ENCODE peak calls at places on chromosomes 2 and 18, in eight cellular contexts. L is pancreas, I is right cardiac atrium, U is GM12878, S is right lobe of liver, E is heart right ventricle, M is HepG2, P is HCT116. R is an unnamed sample. For H3K9me3, H3K27me3 and H3K4me1, the result is how much of the 10 kb centered on the place peaks cover.

GRCh38 chr2:3457524-3458395 is 61.6 kb downstream of the ADI1 start:
- ATAC-seq in L (no peak), I (no peak), U (no peak), S (no peak), E (no peak), M (no peak), P (no peak), R (no peak)

GRCh38 chr2:143280097-143280757 is 151.0 kb downstream of the ARHGAP15 start:
- ATAC-seq in L (no peak), I (no peak), U (no peak), S (no peak), E (no peak), M (no peak), P (no peak), R (no peak)

GRCh38 chr2:189441709-189442074 is 418 bp downstream of the WDR75 start:
- ATAC-seq in L (peak), I (peak), U (peak), S (peak), E (peak), M (peak), P (no peak), R (peak)

GRCh38 chr2:180653481-180653880 is 326.9 kb upstream of the UBE2E3 start:
- ATAC-seq in L (no peak), I (no peak), U (no peak), S (no peak), E (no peak), M (no peak), P (no peak), R (no peak)

GRCh38 chr2:199308567-199308966 is 149.2 kb downstream of the SATB2 start:
- ATAC-seq in L (no peak), I (no peak), U (no peak), S (no peak), E (no peak), M (no peak), P (no peak), R (no peak)

GRCh38 chr2:241372376-241372992 is 16.4 kb downstream of the FARP2 start:
- ATAC-seq in L (no peak), I (peak), U (no peak), S (no peak), E (peak), M (no peak), P (no peak), R (no peak)

GRCh38 chr2:41610501-41611242 is 437.1 kb upstream of the PKDCC start:
- ATAC-seq in L (no peak), I (peak), U (no peak), S (no peak), E (peak), M (no peak), P (no peak), R (peak)

GRCh38 chr2:20976527-20976926 is 67.3 kb downstream of the APOB start:
- ATAC-seq in L (no peak), I (peak), U (no peak), S (no peak), E (no peak), M (no peak), P (no peak), R (no peak)

DNA sequence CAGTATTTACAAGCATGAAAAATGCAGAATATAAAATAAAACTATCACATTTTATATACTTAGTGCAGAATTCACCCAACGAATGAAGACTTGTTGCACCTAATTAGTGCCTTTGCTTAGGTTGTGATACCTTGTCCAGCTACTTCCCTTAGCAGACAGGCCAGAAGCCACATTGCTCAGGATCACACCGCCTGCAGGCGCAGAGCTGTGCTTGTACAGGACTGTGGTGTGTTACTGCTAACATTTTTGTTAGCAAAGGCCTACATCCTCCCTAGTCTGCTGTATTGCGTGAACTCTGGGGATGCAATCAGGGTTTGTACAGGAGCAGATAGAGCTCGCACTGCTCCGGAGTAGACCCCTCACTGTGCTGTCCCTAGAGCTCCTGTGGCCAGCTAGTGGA is 336.9 kb downstream of the CBLN2 start:
- ATAC-seq in L (no peak), I (no peak), U (no peak), S (no peak), E (no peak), M (no peak), P (no peak), R (no peak)
- H3K9me3 ChIP-seq in L (under half), I (under half), U (under half), S (under half), E (under half), M (under half), P (under half), R (under half)

DNA sequence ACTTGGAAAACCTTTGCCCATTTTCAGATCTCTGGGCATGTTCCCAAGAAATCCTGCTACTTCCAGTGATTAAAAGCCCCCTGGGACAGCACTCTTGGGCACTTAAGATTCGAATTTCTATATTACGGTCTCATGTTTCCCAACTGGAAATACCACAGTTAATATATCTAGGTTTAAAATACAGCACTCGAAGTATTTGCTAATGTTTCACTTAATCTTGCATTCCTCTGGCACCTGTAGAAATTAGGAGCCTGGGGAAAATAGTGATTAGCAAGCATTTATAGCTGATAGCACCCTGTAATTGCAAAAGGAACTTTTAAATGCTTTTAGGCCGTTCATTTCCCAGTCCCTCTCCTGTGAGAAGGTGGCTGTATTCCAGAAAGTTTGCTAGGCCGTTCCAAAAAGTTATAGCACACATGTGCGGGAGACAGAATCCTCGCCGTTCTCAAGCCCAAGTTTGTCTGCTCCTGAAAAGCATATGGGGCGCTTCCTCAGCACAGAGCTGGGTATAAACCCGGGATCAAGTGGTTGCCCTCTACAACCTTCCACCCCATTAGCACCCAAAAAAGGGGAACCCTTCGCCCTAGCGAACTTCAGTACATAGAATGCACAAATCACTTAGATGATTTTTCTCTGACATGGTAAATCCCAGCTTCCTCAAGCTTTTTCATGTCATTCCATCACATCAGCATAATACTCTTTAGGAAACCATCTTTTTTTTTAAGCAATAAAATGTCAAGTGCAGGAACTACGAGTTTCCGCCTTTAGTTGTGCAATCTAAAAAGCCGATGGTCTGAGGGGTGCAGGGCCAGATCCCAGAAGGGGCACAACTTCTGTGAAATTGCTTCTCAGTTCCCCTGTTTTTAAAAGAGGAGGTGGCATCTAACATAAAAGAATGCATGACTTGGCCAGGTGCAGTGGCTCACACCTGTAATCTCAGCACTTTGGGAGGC is 60.6 kb downstream of the DIPK1C start:
- ATAC-seq in L (peak), I (no peak), U (no peak), S (peak), E (peak), M (no peak), P (no peak), R (peak)
- H3K27me3 ChIP-seq in L (under half), I (under half), U (under half), S (under half), E (under half), M (under half), P (half or more), R (under half)

GRCh38 chr2:234446404-234447076 is 50.3 kb downstream of the ARL4C start:
- ATAC-seq in L (peak), I (peak), U (peak), S (peak), E (peak), M (no peak), P (no peak), R (peak)

GRCh38 chr2:234447189-234447588 is 49.7 kb downstream of the ARL4C start:
- ATAC-seq in L (no peak), I (no peak), U (no peak), S (no peak), E (no peak), M (no peak), P (no peak), R (no peak)

GRCh38 chr2:234447963-234448362 is 48.9 kb downstream of the ARL4C start:
- ATAC-seq in L (no peak), I (no peak), U (no peak), S (no peak), E (no peak), M (no peak), P (no peak), R (no peak)

GRCh38 chr2:234444242-234444641 is 52.6 kb downstream of the ARL4C start:
- ATAC-seq in L (no peak), I (no peak), U (no peak), S (no peak), E (no peak), M (no peak), P (no peak), R (no peak)

GRCh38 chr2:234444888-234445287 is 52.0 kb downstream of the ARL4C start:
- ATAC-seq in L (peak), I (peak), U (peak), S (peak), E (peak), M (no peak), P (no peak), R (peak)
- H3K4me1 ChIP-seq in L (under half), I (under half), U (under half), S (under half), E (under half), M (under half), P (under half), R (under half)

GRCh38 chr18:70643812-70644211 is 355.0 kb downstream of the SOCS6 start:
- ATAC-seq in L (no peak), I (no peak), U (no peak), S (no peak), E (no peak), M (no peak), P (no peak), R (no peak)

GRCh38 chr18:70636991-70637390 is 348.1 kb downstream of the SOCS6 start:
- ATAC-seq in L (no peak), I (no peak), U (no peak), S (no peak), E (no peak), M (no peak), P (no peak), R (no peak)

GRCh38 chr18:70645971-70646370 is 357.1 kb downstream of the SOCS6 start:
- ATAC-seq in L (no peak), I (no peak), U (no peak), S (no peak), E (no peak), M (no peak), P (no peak), R (no peak)

GRCh38 chr18:70641156-70641775 is 352.4 kb downstream of the SOCS6 start:
- ATAC-seq in L (peak), I (no peak), U (no peak), S (no peak), E (no peak), M (no peak), P (no peak), R (no peak)

DNA sequence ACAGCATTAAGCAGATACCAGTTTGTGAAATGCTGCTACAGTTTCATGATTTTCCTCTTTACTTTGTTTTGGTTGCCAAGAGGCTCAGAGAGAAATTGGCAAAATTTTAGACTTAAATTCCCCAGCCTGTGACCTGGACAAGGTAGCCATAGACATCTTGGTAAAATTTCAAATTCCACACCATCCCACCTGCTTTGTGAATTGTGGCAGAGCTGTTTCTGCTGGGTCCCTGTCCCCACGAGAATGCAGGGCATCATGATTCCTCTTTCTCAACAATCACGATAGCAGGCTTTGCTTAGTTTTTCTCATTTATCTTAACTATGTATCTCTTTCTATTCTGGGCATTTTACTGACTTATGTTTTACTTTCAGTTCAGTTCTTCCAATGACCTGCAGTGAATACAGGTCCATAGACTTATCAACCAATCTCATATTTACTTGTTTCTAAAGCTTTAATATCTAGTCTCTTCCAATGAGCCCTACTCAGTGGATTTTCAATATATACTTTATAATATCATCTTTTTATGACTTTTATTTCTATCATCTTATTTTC is 351.6 kb downstream of the SOCS6 start:
- ATAC-seq in L (no peak), I (no peak), U (no peak), S (no peak), E (no peak), M (no peak), P (no peak), R (no peak)
- H3K9me3 ChIP-seq in L (under half), I (under half), U (under half), S (under half), E (under half), M (under half), P (under half), R (under half)

GRCh38 chr2:46290019-46290418 is 7.2 kb upstream of the EPAS1 start:
- ATAC-seq in L (no peak), I (no peak), U (no peak), S (peak), E (no peak), M (no peak), P (no peak), R (no peak)

GRCh38 chr2:46296840-46297545 is at the start of gene EPAS1:
- ATAC-seq in L (peak), I (peak), U (peak), S (peak), E (peak), M (peak), P (peak), R (peak)

GRCh38 chr2:46294185-46294836 is 2.9 kb upstream of the EPAS1 start:
- ATAC-seq in L (no peak), I (no peak), U (no peak), S (no peak), E (no peak), M (no peak), P (no peak), R (no peak)

GRCh38 chr2:46296216-46296839 is 879 bp upstream of the EPAS1 start:
- ATAC-seq in L (peak), I (peak), U (no peak), S (peak), E (peak), M (no peak), P (no peak), R (peak)

DNA sequence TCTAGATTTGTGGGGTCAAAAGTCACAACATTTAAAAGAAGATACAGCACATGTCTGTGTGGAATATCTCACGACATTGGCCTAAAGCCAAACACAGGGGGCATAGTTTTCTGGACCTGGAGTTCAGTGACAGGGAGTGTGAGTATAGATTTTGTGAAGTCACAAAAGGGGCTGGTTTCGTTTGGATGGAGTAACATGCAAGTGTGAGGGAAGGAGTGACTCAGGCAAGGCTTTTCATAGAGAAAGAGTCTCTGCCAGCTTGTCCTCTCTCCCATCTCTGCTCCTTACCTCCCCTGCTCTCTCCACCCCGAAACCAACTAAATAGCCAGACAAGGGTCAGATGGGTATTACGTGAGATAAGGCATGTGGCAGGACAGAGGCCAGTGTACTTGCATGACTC is 3.7 kb upstream of the EPAS1 start:
- ATAC-seq in L (no peak), I (no peak), U (no peak), S (no peak), E (no peak), M (no peak), P (no peak), R (no peak)
- H3K27me3 ChIP-seq in L (under half), I (under half), U (under half), S (under half), E (under half), M (under half), P (under half), R (under half)

GRCh38 chr2:218285604-218286003 is 6.7 kb downstream of the TMBIM1 start:
- ATAC-seq in L (peak), I (peak), U (no peak), S (peak), E (peak), M (no peak), P (no peak), R (peak)
- H3K4me1 ChIP-seq in L (half or more), I (under half), U (under half), S (under half), E (half or more), M (half or more), P (half or more), R (half or more)

R was measured in gastroesophageal sphincter.